ENCODE peak calls at places on chromosomes 7 and 10, in nine cellular contexts. O is ascending aorta, F is gastrocnemius medialis, H is body of pancreas, M is cardiac muscle cell, K is colonic mucosa, T is upper lobe of left lung, I is A673, G is left ventricle myocardium inferior. J is an unnamed sample. For H3K36me3, the result is how much of the 10 kb centered on the place peaks cover.

GRCh38 chr10:22677333-22677732 is 37.0 kb downstream of the PIP4K2A start:
- DNase-seq in G (no peak), M (no peak), K (no peak), F (no peak), O (no peak), T (no peak), I (no peak), H (no peak), J (no peak)

GRCh38 chr10:55400075-55400474 is 599.0 kb upstream of the PCDH15 start:
- DNase-seq in G (no peak), F (no peak), K (no peak), H (no peak), I (no peak), T (no peak), O (no peak), M (no peak), J (peak)

GRCh38 chr7:69845721-69846495 is 247.6 kb downstream of the AUTS2 start:
- DNase-seq in I (peak), T (no peak), K (no peak), H (no peak), F (no peak), G (no peak), O (no peak), M (no peak), J (no peak)

GRCh38 chr7:134695321-134695860 is 48.7 kb downstream of the BPGM start:
- DNase-seq in M (peak), T (no peak), O (peak), H (no peak), I (no peak), F (no peak), K (no peak), G (peak), J (peak)

GRCh38 chr7:128692623-128693270 is 20.7 kb downstream of the GARIN1A start:
- DNase-seq in I (no peak), O (no peak), T (no peak), K (no peak), G (no peak), H (no peak), M (no peak), F (no peak), J (no peak)

GRCh38 chr7:106590209-106590816 is 70.6 kb downstream of the CCDC71L start:
- DNase-seq in O (no peak), M (peak), I (no peak), H (no peak), G (no peak), K (no peak), F (no peak), T (no peak), J (no peak)

GRCh38 chr7:142582351-142582750 is 166.9 kb upstream of the PRSS1 start:
- DNase-seq in I (no peak), M (no peak), K (no peak), H (no peak), T (no peak), O (no peak), G (no peak), F (no peak), J (no peak)

GRCh38 chr7:12729112-12729511 is 41.7 kb downstream of the ARL4A start:
- DNase-seq in F (peak), I (peak), O (peak), M (peak), G (peak), K (peak), T (peak), H (peak), J (peak)

GRCh38 chr10:89649051-89649450 is 4.0 kb upstream of the PANK1 start:
- DNase-seq in O (no peak), K (no peak), H (no peak), F (no peak), G (no peak), I (no peak), T (no peak), M (no peak), J (no peak)

GRCh38 chr10:132915411-132915810 is 27.0 kb downstream of the CFAP46 start:
- DNase-seq in G (no peak), O (peak), F (peak), T (no peak), K (no peak), I (no peak), M (no peak), H (no peak), J (no peak)

GRCh38 chr7:70189261-70189660 is 591.0 kb downstream of the AUTS2 start:
- DNase-seq in H (no peak), O (no peak), I (peak), K (no peak), M (no peak), T (no peak), G (no peak), F (no peak), J (no peak)

GRCh38 chr7:128003179-128003578 is 28.1 kb downstream of the LRRC4 start:
- DNase-seq in M (no peak), H (no peak), G (no peak), O (no peak), K (no peak), T (no peak), F (no peak), I (no peak), J (no peak)

GRCh38 chr7:139623518-139623917 is 100.0 kb downstream of the CLEC2L start:
- DNase-seq in I (peak), O (no peak), M (peak), K (no peak), G (no peak), H (no peak), T (no peak), F (no peak), J (no peak)

GRCh38 chr7:18829101-18829486 is 288.3 kb downstream of the TWIST1 start:
- DNase-seq in I (no peak), T (no peak), M (no peak), O (no peak), F (no peak), H (no peak), K (no peak), G (no peak), J (no peak)

GRCh38 chr7:120924837-120925236 is 25.7 kb upstream of the ING3 start:
- DNase-seq in H (no peak), M (no peak), I (no peak), O (no peak), F (no peak), T (no peak), G (no peak), K (no peak), J (no peak)

GRCh38 chr7:97145068-97145467 is 27.6 kb downstream of the SDHAF3 start:
- DNase-seq in O (no peak), T (no peak), G (no peak), M (peak), K (no peak), H (no peak), I (peak), F (no peak), J (no peak)

GRCh38 chr7:148699772-148700629 is 1.3 kb downstream of the CUL1 start:
- DNase-seq in K (peak), F (no peak), M (peak), I (peak), T (no peak), G (no peak), H (no peak), O (no peak), J (no peak)

GRCh38 chr7:132580717-132581285 is 4.5 kb upstream of the PLXNA4 start:
- DNase-seq in I (peak), O (peak), G (peak), M (peak), K (peak), F (peak), H (peak), T (peak), J (peak)

GRCh38 chr10:34526758-34527730 is 288.1 kb downstream of the PARD3 start:
- DNase-seq in M (peak), F (no peak), O (peak), K (no peak), I (peak), G (no peak), H (peak), T (no peak), J (peak)

GRCh38 chr7:151146761-151147160 is 20.7 kb downstream of the GBX1 start:
- DNase-seq in H (no peak), I (no peak), G (no peak), T (no peak), O (no peak), K (no peak), M (no peak), F (no peak), J (no peak)

GRCh38 chr10:8054498-8055407 is at the start of gene GATA3:
- DNase-seq in H (peak), I (peak), F (no peak), M (peak), K (peak), G (peak), O (no peak), T (peak), J (no peak)

GRCh38 chr7:148492157-148492860 is 98.3 kb upstream of the C7orf33 start:
- DNase-seq in K (no peak), G (no peak), F (no peak), O (no peak), M (peak), T (no peak), H (no peak), I (no peak), J (no peak)

GRCh38 chr7:66867198-66867790 is 53.7 kb upstream of the TMEM248 start:
- DNase-seq in K (no peak), I (no peak), O (no peak), F (no peak), G (no peak), M (no peak), T (no peak), H (no peak), J (no peak)

GRCh38 chr10:124744047-124744687 is at the start of gene FAM53B:
- DNase-seq in I (peak), T (peak), M (peak), F (peak), O (peak), K (peak), H (peak), G (peak), J (peak)

GRCh38 chr10:83248232-83248631 is 891.1 kb upstream of the GHITM start:
- DNase-seq in T (no peak), F (no peak), I (no peak), O (no peak), H (no peak), K (no peak), M (no peak), G (no peak), J (no peak)

GRCh38 chr7:111877931-111878330 is 315.6 kb upstream of the IMMP2L start:
- DNase-seq in M (no peak), F (no peak), G (no peak), O (no peak), I (no peak), T (no peak), K (no peak), H (no peak), J (no peak)

DNA sequence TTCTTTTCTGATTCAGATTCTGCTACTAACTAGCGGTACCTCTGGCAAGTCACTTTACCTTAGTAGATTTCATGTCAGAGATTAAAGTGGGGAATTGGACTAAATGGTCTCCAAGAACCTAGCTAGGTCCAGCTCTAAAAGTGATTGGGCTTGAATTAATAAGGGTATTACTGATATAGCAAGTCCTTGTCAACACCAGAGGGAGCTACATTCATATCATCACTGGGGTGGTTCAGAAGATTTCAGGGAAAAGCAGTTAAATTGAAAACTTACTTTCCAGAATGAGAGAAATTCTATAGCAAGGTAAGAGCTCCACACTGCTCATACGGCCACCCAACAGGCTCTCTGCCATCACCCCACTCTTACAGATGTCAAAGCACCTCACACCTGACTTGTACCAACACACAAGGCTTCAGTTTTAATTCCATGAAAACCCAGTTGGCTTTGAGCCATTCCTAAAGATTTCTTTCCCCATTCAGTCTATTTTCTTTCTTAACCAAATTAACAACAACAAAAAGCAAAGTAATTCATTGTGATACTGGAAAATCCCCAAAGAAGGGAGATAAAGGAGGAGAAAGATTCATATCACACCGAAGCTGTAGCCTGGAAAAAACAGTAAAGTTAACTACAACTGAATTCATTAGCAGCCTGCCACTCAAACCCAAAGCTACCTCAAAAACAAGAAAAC is 38.0 kb upstream of the SPOCK2 start:
- DNase-seq in T (no peak), M (peak), H (peak), F (no peak), K (no peak), I (peak), O (no peak), G (no peak), J (peak)
- TF ChIP-seq CTCF in T (no peak), M (peak), H (peak), F (peak), K (peak), I (peak), O (no peak), G (peak), J (peak)

DNA sequence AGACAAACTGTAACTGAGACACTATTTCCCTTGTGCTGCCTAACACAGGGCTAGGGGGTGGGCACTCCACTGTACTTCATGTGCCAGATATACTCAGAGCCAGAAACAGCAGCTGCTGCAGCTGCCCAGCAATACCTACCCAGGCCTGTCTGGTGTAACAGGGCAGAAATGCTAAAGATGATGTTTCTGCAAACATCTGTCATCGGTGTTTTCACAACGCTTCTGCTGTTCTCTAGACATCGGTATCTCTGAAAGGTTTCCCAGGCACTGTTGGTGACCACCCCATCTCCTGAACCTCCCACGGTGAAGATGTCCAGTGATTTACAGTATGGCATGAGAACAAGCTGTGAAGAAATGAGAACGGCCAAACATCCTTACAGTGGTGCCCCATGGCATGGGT is 42.7 kb downstream of the LAMB1 start:
- DNase-seq in O (peak), H (no peak), F (no peak), K (no peak), T (no peak), I (no peak), G (no peak), M (no peak), J (no peak)
- H3K36me3 ChIP-seq in O (under half), H (under half), F (under half), K (under half), T (under half), I (half or more), G (half or more), M (under half), J (half or more)

DNA sequence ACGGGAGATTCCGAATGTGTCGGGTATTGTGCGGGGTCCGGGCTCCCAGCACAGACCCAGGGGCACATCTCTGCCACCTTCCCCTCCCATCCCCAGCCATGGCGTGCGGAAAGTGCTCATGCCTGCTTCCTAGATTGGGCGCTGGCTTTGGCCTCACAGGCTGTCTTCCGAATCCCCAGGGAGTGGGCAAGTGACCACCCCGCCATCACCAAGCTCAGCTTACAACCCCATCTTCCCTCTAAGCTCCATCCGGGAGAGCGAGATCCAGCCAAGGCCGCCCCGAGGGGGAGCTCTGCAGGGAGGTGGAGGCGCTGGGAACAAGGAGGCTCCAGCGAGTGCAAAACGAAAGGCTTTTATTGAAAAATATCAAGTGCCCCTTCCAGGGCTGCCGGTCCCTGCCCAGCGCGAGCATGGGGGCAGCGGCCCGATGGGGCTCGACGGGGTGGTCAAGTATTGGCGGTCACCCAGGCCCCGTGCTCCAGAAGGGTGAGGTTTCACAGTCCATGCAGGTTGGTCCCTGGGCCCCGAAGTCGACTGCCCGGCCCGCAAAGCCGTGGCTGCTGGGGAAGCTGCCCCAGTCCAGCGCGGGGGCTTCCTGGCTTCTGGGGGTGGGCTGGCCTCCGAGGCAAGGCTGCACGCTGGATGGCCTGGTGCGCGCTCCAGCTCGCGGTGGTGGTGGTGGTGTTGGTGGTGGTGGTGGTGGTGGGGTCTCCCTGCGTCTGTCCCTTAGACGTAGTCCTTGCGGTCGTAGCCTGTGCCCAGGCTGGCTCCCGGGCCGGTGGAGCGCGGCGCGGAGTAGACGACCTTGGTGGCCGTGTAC is 1.2 kb downstream of the CLDN3 start:
- DNase-seq in F (no peak), G (no peak), K (no peak), M (no peak), I (no peak), O (no peak), H (no peak), T (no peak), J (no peak)
- H3K27ac ChIP-seq in F (no peak), G (no peak), K (peak), M (no peak), I (no peak), O (no peak), H (peak), T (no peak), J (no peak)

GRCh38 chr10:114384601-114385000 is 19.7 kb downstream of the AFAP1L2 start:
- DNase-seq in G (no peak), O (no peak), H (no peak), T (no peak), I (no peak), K (no peak), M (no peak), F (no peak), J (no peak)

GRCh38 chr10:114384181-114384580 is 20.1 kb downstream of the AFAP1L2 start:
- DNase-seq in F (no peak), O (no peak), H (no peak), I (no peak), K (no peak), M (no peak), T (no peak), G (no peak), J (no peak)

GRCh38 chr10:114387784-114388183 is 16.5 kb downstream of the AFAP1L2 start:
- DNase-seq in H (no peak), O (peak), F (no peak), G (no peak), M (no peak), K (no peak), I (no peak), T (no peak), J (no peak)

GRCh38 chr10:114388275-114388674 is 16.0 kb downstream of the AFAP1L2 start:
- DNase-seq in O (no peak), M (no peak), I (no peak), G (no peak), H (no peak), F (no peak), K (no peak), T (no peak), J (no peak)

GRCh38 chr10:114386446-114386845 is 17.9 kb downstream of the AFAP1L2 start:
- DNase-seq in T (no peak), O (peak), H (no peak), M (no peak), I (no peak), K (no peak), G (no peak), F (no peak), J (no peak)
- TF ChIP-seq CTCF in T (no peak), O (no peak), H (no peak), M (no peak), I (no peak), K (no peak), G (no peak), F (no peak), J (no peak)

GRCh38 chr10:31515116-31515515 is 196.1 kb downstream of the ZEB1 start:
- DNase-seq in K (no peak), O (no peak), T (no peak), F (no peak), H (no peak), M (no peak), G (no peak), I (no peak), J (no peak)
- H3K36me3 ChIP-seq in K (under half), O (under half), T (under half), F (under half), H (under half), M (under half), G (half or more), I (under half), J (under half)

DNA sequence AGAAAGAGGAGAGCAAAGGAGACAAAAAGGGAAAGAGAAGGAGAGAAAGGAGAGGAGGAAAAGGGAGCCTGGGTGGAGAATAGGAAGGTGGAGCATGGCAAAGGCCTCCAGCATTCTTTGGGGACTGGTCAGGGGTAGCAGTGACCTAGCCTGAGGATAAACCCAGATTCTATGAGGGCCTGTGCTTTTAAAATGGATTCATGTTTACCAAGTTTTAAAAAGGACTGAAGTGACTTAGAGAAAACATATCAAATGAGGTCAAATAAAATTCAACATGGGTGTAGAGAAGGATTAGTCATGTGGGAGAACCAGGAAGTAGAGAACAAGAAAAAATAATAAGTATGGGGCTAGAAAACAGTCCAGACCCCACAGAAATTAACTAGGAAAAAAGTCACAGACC is 20.7 kb downstream of the CREB3L2 start:
- DNase-seq in H (no peak), M (no peak), O (no peak), T (no peak), I (no peak), G (no peak), K (no peak), F (no peak), J (no peak)
- H3K27ac ChIP-seq in H (no peak), M (no peak), O (peak), T (peak), I (no peak), G (peak), K (peak), F (peak), J (peak)

J was measured in brain microvascular endothelial cell.